ENCODE peak calls at places on chromosomes 7 and 10, in eight cellular contexts. F is fibroblast of lung, W is kidney, K is astrocyte of the cerebellum, Q is fibroblast of the aortic adventitia, B is K562, J is dorsolateral prefrontal cortex, V is left ventricle myocardium inferior. C is an unnamed sample.

GRCh38 chr10:76082232-76082631 is 650.8 kb downstream of the LRMDA start:
- DNase-seq in F (no peak), W (no peak), K (no peak), Q (no peak), B (no peak), J (no peak), V (no peak), C (no peak)

GRCh38 chr7:130486963-130487324 is 4.9 kb upstream of the MEST start:
- DNase-seq in F (no peak), W (no peak), K (no peak), Q (no peak), B (no peak), J (no peak), V (no peak), C (no peak)

GRCh38 chr7:158891922-158892321 is 35.6 kb downstream of the DYNC2I1 start:
- DNase-seq in F (no peak), W (no peak), K (no peak), Q (no peak), B (no peak), J (no peak), V (no peak), C (no peak)

GRCh38 chr10:122373108-122373507 is 1.4 kb upstream of the PLEKHA1 start:
- DNase-seq in F (no peak), W (no peak), K (no peak), Q (no peak), B (no peak), J (no peak), V (no peak), C (no peak)

GRCh38 chr7:76057813-76058145 is 9.9 kb downstream of the MDH2 start:
- DNase-seq in F (no peak), W (no peak), K (no peak), Q (no peak), B (no peak), J (no peak), V (no peak), C (no peak)

GRCh38 chr10:21048086-21048485 is 151.0 kb upstream of the NEBL start:
- DNase-seq in F (peak; percentile 26), W (no peak), K (peak; percentile 8), Q (no peak), B (no peak), J (no peak), V (no peak), C (no peak)

GRCh38 chr7:151721694-151722093 is 155.2 kb downstream of the PRKAG2 start:
- DNase-seq in F (no peak), W (no peak), K (no peak), Q (no peak), B (peak; percentile 60), J (no peak), V (no peak), C (no peak)

GRCh38 chr7:131948434-131949053 is 392.1 kb upstream of the PODXL start:
- DNase-seq in F (peak; percentile 9), W (no peak), K (no peak), Q (peak; percentile 40), B (no peak), J (no peak), V (peak; percentile 29), C (peak; percentile 27)

GRCh38 chr7:3673524-3673923 is 372.5 kb downstream of the SDK1 start:
- DNase-seq in F (peak; percentile 32), W (no peak), K (no peak), Q (peak; percentile 1), B (peak; percentile 13), J (peak; percentile 36), V (peak; percentile 24), C (no peak)

GRCh38 chr7:141533149-141533949 is 17.9 kb upstream of the AGK start:
- DNase-seq in F (peak; percentile 84), W (no peak), K (peak; percentile 81), Q (peak; percentile 85), B (peak; percentile 82), J (peak; percentile 80), V (peak; percentile 57), C (peak; percentile 71)

DNA sequence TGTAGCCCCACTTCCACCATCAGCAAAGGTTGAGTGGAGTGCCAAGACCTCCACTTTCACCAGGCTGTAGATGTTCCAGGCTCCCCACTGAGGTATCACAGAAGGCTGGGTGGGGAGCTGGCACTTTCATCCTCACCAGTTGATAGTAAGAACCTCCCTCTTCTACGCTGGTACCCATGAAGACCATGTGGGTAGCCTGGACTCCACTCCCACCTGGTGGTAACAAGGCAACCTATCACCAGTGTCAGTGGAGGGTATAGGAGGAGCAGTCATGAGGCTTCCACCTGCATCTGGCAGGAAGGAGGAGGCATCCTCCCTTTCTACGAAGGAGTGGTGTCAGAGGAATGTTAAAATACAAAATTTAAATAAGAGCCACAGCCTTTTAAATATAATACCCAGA is 4.4 kb downstream of the SMIM30 start:
- DNase-seq in F (no peak), W (no peak), K (no peak), Q (peak; percentile 11), B (peak; percentile 19), J (no peak), V (no peak), C (peak; percentile 9)
- TF ChIP-seq CTCF in F (no peak), W (no peak), K (peak; percentile 18), Q (no peak), B (peak; percentile 51), J (no peak), V (peak; percentile 34), C (peak; percentile 31)

DNA sequence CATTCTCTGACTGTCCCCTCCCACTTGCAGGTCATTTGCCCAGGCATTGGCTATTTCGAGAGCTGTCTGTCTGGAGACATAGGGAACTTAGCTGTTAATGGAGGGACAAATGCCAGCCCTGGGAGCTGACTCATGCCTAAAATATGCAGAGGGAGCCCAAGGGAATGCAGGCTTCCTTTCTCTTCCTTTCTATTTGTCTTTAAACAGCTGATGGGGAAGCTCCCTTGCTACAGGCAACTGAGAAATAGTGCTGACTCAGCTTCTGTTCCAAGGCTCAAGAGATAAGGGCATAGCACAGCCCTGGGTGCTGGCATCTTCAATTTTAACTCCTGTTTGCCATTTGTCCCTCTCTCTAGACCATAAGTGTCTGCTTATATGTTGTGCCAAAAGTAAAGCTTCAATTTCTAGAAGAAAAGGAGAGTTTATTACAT is 82.7 kb upstream of the C1GALT1 start:
- DNase-seq in F (peak; percentile 89), W (peak; percentile 85), K (peak; percentile 90), Q (peak; percentile 96), B (peak; percentile 69), J (peak; percentile 39), V (peak; percentile 65), C (peak; percentile 92)
- H3K4me3 ChIP-seq in F (no peak overlapping the region), W (no peak overlapping the region), K (no peak overlapping the region), Q (no peak overlapping the region), B (no peak overlapping the region), J (no peak overlapping the region), V (no peak overlapping the region), C (no peak overlapping the region)

DNA sequence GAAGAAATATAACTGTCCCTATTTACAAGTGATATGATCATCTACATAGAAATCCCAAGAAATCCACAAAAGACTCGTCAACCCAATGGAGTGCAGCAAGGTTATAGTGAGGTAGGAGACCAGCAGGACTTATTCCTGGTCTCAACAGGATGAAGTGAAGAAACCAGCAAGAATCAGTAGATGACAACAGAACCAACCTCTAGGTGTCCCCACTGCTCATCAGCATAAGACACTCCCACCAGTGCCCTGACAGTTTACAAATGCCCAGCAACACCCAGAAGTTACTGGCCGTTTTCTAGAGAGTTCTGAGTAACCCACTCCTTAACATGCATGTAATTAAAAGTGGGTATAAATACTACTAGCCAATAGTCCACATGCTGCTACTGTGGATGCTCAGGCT is 470.5 kb upstream of the LRRTM3 start:
- DNase-seq in F (peak; percentile 12), W (no peak), K (no peak), Q (no peak), B (no peak), J (no peak), V (no peak), C (no peak)
- TF ChIP-seq CTCF in F (no peak), W (no peak), K (no peak), Q (no peak), B (no peak), J (no peak), V (no peak), C (no peak)

GRCh38 chr10:6019796-6020195 is 42.4 kb downstream of the IL2RA start:
- DNase-seq in F (no peak), W (no peak), K (no peak), Q (no peak), B (no peak), J (no peak), V (no peak), C (no peak)

GRCh38 chr10:6020806-6021205 is 41.4 kb downstream of the IL2RA start:
- DNase-seq in F (peak; percentile 18), W (no peak), K (no peak), Q (no peak), B (no peak), J (no peak), V (no peak), C (no peak)

GRCh38 chr10:6018422-6018821 is 41.1 kb upstream of the IL15RA start:
- DNase-seq in F (peak; percentile 31), W (no peak), K (no peak), Q (no peak), B (no peak), J (no peak), V (peak; percentile 48), C (no peak)

GRCh38 chr10:6019010-6019782 is 41.9 kb upstream of the IL15RA start:
- DNase-seq in F (no peak), W (no peak), K (no peak), Q (no peak), B (no peak), J (no peak), V (no peak), C (no peak)

DNA sequence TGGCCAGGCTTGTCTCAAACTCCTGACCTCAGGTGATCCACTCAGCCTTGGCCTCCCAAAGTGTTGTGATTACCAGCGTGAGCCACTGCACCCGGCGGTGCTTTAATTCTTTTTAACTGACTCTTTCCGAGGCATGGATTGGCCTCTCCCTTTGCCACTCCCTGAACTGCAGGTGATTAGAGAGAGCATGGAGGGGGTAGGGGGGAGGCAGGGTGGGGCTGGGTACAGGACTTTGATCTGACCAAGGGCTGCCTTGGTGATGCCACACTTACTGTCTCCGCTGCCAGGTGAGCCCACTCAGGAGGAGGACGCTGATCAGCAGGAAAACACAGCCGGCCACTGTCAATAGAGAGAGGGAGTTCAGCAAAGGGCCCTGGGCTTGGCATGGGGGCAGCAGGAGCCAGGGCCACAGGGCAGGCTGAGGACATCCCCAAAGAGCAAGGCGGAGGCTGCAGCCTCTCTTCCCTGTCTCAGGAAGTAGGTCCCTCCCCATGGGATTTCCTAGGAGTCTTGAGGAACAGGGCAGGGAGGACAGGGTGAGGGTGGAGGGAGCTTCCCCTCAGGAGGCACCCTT is 40.5 kb upstream of the IL15RA start:
- DNase-seq in F (no peak), W (no peak), K (no peak), Q (no peak), B (no peak), J (no peak), V (no peak), C (no peak)
- H3K4me3 ChIP-seq in F (no peak overlapping the region), W (no peak overlapping the region), K (no peak overlapping the region), Q (no peak overlapping the region), B (no peak overlapping the region), J (no peak overlapping the region), V (no peak overlapping the region), C (no peak overlapping the region)

DNA sequence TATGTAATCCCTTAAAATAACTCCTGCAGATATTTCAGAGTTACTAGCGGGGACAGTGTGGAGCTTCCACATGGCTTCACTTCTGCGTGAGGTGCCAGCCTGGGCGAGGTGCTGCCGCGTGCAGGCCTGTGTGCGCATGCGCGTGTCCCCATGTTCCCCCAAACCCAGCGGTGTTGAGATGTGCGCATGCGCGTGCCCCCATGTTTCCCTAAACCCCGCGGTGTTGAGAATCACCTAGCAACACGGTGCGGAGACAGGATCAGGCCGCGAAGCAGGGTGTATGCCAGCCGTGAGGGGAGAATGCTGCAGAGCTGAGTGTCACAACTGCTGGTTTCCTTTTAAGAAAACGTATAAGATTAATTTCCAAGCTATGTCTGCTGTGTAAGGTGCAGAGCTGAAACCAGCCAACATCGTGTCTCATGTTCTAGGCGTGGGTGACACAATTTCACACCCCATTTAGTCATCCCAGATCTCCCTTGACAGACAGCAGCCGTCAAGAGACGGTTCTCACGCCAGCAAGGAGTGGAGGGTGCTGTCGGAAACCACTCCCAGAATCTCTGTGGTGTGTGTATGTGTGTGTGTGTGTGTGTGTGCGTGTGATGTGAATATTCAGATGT is 71.9 kb upstream of the ADARB2 start:
- DNase-seq in F (no peak), W (no peak), K (no peak), Q (no peak), B (peak; percentile 92), J (peak; percentile 58), V (no peak), C (no peak)
- TF ChIP-seq CTCF in F (no peak), W (no peak), K (no peak), Q (no peak), B (no peak), J (no peak), V (no peak), C (no peak)

C was measured in AG10803.